ENCODE peak calls at places on chromosome 12, in nine cellular contexts. L, D, S, K, F, G, C, U and X are unnamed samples.

GRCh38 chr12:123242083-123242904 is 9.1 kb downstream of the MTRFR start:
- DNase-seq in L (no peak), F (no peak), G (no peak), S (no peak), U (peak), C (no peak), D (no peak), K (no peak), X (no peak)

GRCh38 chr12:124686001-124686884 is 118.8 kb upstream of the NCOR2 start:
- DNase-seq in G (no peak), S (no peak), F (peak), K (no peak), U (peak), C (peak), L (no peak), D (peak), X (no peak)

GRCh38 chr12:92055877-92056276 is 89.8 kb downstream of the BTG1 start:
- DNase-seq in D (no peak), G (no peak), L (no peak), S (peak), F (no peak), C (no peak), U (no peak), K (peak), X (no peak)

GRCh38 chr12:116160883-116161458 is 116.5 kb downstream of the MED13L start:
- DNase-seq in C (no peak), D (no peak), L (no peak), G (no peak), F (no peak), U (no peak), S (no peak), K (no peak), X (no peak)

GRCh38 chr12:22410497-22410896 is 76.0 kb upstream of the ST8SIA1 start:
- DNase-seq in C (no peak), K (no peak), D (no peak), U (no peak), L (no peak), F (no peak), S (no peak), G (no peak), X (no peak)

GRCh38 chr12:92041742-92042141 is 103.9 kb downstream of the BTG1 start:
- DNase-seq in S (no peak), F (no peak), D (no peak), C (peak), K (no peak), L (no peak), U (no peak), G (no peak), X (no peak)

GRCh38 chr12:2683283-2684025 is 111.3 kb upstream of the FKBP4 start:
- DNase-seq in G (peak), S (no peak), K (no peak), U (no peak), F (no peak), D (no peak), C (no peak), L (no peak), X (no peak)

GRCh38 chr12:75825686-75826085 is 205.9 kb downstream of the PHLDA1 start:
- DNase-seq in G (no peak), K (no peak), L (no peak), C (peak), D (no peak), U (peak), S (no peak), F (peak), X (no peak)

GRCh38 chr12:109890620-109891019 is 9.5 kb upstream of the TCHP start:
- DNase-seq in U (no peak), F (no peak), K (no peak), L (no peak), D (no peak), C (no peak), S (no peak), G (no peak), X (no peak)

GRCh38 chr12:115075552-115076170 is 391.7 kb upstream of the TBX3 start:
- DNase-seq in S (no peak), K (no peak), U (no peak), D (no peak), L (no peak), C (no peak), G (no peak), F (no peak), X (no peak)

GRCh38 chr12:23757541-23757962 is 191.9 kb downstream of the SOX5 start:
- DNase-seq in U (peak), K (no peak), C (peak), S (no peak), G (no peak), F (no peak), L (no peak), D (no peak), X (no peak)

GRCh38 chr12:60266381-60266852 is 670.6 kb downstream of the SLC16A7 start:
- DNase-seq in S (no peak), F (peak), D (peak), G (no peak), K (peak), C (peak), U (peak), L (no peak), X (no peak)

GRCh38 chr12:102911320-102911719 is 5.7 kb downstream of the PAH start:
- DNase-seq in L (no peak), D (no peak), U (no peak), C (no peak), S (no peak), F (no peak), G (no peak), K (no peak), X (no peak)

GRCh38 chr12:113413488-113413939 is 8.7 kb upstream of the SDSL start:
- DNase-seq in G (no peak), C (no peak), F (no peak), S (no peak), K (no peak), L (no peak), D (peak), U (peak), X (no peak)